ENCODE peak calls at places on chromosome 2, in four cellular contexts. N is upper lobe of left lung, E is choroid plexus epithelial cell, H is neuronal stem cell. M is an unnamed sample.

GRCh38 chr2:241788572-241788971 is 11.9 kb downstream of the GAL3ST2 start:
- DNase-seq in N (no peak), E (no peak), H (no peak), M (no peak)

GRCh38 chr2:226256237-226256636 is 543.4 kb downstream of the IRS1 start:
- DNase-seq in N (no peak), E (peak), H (no peak), M (no peak)

GRCh38 chr2:144020047-144020446 is 499.9 kb downstream of the ZEB2 start:
- DNase-seq in N (no peak), E (no peak), H (no peak), M (no peak)

GRCh38 chr2:203535784-203536590 is 886 bp upstream of the RAPH1 start:
- DNase-seq in N (no peak), E (peak), H (peak), M (no peak)

GRCh38 chr2:234502919-234503285 is 6.0 kb upstream of the ARL4C start:
- DNase-seq in N (no peak), E (peak), H (no peak), M (no peak)

GRCh38 chr2:65317841-65318240 is 90.2 kb downstream of the ACTR2 start:
- DNase-seq in N (no peak), E (no peak), H (no peak), M (no peak)

GRCh38 chr2:109447811-109448210 is 166.0 kb downstream of the SEPTIN10 start:
- DNase-seq in N (no peak), E (no peak), H (no peak), M (no peak)

GRCh38 chr2:191051825-191052778 is 38.1 kb upstream of the STAT1 start:
- DNase-seq in N (no peak), E (peak), H (peak), M (no peak)

GRCh38 chr2:219404291-219404910 is 13.8 kb upstream of the DES start:
- DNase-seq in N (no peak), E (no peak), H (no peak), M (no peak)

GRCh38 chr2:65722028-65722427 is 289.6 kb upstream of the SPRED2 start:
- DNase-seq in N (no peak), E (peak), H (peak), M (peak)

GRCh38 chr2:231104115-231104713 is 20.6 kb downstream of the HTR2B start:
- DNase-seq in N (no peak), E (peak), H (peak), M (peak)

GRCh38 chr2:96131818-96132745 is 6.2 kb downstream of the ASTL start:
- DNase-seq in N (no peak), E (no peak), H (no peak), M (no peak)

GRCh38 chr2:109373791-109374547 is 239.8 kb downstream of the SEPTIN10 start:
- DNase-seq in N (no peak), E (no peak), H (no peak), M (no peak)

GRCh38 chr2:54555318-54555837 is 99.3 kb downstream of the SPTBN1 start:
- DNase-seq in N (no peak), E (no peak), H (no peak), M (no peak)

GRCh38 chr2:216739035-216739434 is 43.7 kb upstream of the IGFBP5 start:
- DNase-seq in N (no peak), E (no peak), H (no peak), M (no peak)

GRCh38 chr2:201808070-201808469 is 1.7 kb downstream of the CDK15 start:
- DNase-seq in N (no peak), E (no peak), H (no peak), M (no peak)

GRCh38 chr2:181022652-181023051 is 42.2 kb downstream of the UBE2E3 start:
- DNase-seq in N (no peak), E (no peak), H (no peak), M (no peak)

DNA sequence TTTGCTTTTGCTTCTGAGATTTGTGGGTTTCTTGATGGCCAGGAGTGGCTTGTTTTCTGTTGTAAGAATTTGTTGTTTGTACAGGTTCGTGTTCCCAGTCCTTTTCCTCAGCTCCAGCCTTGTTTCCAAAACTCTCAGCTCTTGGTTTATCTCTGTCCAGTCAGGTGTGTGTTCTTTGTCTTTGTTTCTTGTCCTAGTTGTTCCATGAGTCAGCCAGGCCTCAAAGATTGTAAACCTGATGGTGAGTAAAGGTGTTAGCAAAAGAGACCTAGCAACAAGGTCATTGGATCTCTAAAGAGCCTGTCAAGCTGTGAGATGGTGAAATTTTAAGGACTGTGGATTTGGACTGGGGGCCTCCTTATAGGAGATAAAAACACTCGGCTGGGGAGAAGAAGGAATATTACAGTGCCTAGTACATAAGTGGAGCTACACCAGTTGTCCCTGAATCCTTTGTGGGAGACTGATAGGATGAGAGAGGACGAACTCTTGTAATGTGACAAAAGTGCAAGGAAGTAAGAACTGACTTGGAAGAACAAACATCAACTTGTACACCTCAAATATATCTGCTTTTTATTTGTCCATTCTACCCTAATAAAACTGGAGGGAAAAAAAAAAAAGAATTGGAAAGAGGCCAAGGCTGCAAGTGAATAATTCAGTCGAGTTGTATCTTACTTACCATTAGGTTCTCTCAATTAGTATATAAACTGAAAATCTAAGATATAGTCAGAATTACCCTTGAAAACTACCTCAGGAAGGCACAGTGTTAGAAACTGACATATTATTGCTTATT is 37.1 kb downstream of the ITGA6 start:
- DNase-seq in N (no peak), E (no peak), H (no peak), M (no peak)
- H3K4me3 ChIP-seq in N (no peak), E (no peak), H (no peak), M (no peak)

GRCh38 chr2:74530239-74531161 is 767 bp downstream of the HTRA2 start:
- DNase-seq in N (peak), E (peak), H (no peak), M (peak)

GRCh38 chr2:74529357-74530238 is at the start of the genes AUP1 and HTRA2:
- DNase-seq in N (peak), E (peak), H (peak), M (peak)

GRCh38 chr2:74533464-74533863 is 3.7 kb downstream of the HTRA2 start:
- DNase-seq in N (no peak), E (no peak), H (no peak), M (no peak)

GRCh38 chr2:74532222-74532621 is 2.5 kb downstream of the HTRA2 start:
- DNase-seq in N (no peak), E (peak), H (no peak), M (no peak)

DNA sequence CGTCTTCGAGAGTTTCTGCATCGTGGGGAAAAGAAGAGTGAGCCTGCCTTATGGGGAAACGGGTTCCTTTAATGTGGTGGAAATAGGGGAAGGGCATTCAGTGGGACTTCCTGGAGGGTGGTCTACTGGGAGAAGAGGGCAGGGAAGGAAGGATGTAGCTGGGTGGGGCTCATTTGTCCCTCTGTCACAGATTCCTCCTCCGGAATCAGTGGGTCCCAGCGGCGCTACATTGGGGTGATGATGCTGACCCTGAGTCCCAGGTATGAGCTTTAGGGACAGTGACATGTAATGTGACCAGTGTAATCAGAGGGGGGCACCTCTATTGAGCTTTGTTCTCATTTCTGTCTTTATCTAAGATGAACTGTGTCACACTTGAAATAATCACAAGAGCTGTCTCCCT is 1.9 kb downstream of the HTRA2 start:
- DNase-seq in N (no peak), E (no peak), H (no peak), M (no peak)
- H3K4me3 ChIP-seq in N (no peak), E (no peak), H (no peak), M (no peak)

GRCh38 chr2:25337891-25338290 is 3.8 kb downstream of the DNMT3A start:
- DNase-seq in N (no peak), E (no peak), H (no peak), M (no peak)
- H3K4me3 ChIP-seq in N (no peak), E (no peak), H (no peak), M (no peak)

GRCh38 chr2:239046822-239047221 is 198.9 kb downstream of the TWIST2 start:
- DNase-seq in N (no peak), E (no peak), H (no peak), M (peak)
- H3K4me3 ChIP-seq in N (no peak), E (no peak), H (no peak), M (no peak)

DNA sequence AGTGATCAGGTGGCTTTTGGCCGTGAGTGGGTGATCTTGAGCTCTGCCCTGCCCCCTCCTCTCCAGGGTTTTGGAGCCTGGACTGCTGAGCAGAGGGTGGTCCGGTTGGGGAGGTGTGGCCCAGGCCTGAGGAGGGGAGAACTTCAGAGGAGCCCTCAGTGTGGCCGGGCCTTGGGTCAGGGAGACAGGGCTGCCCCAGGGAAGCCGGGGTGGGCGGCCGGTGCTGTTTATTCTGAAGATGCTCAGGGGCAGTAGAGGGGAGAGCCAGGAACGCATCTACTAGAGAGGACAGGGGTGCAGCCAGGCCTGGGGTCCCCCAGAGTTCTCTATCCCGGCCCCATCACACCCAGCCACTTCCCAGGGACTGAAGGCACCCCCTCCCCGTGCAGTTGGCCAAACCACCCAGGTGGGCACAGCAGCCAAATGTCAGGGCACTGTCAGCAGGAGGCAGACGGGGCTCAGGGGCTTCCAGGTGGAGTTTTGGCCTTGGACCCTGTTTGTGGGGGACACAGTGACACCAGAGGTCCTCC is 971 bp downstream of the ERFE start:
- DNase-seq in N (peak), E (no peak), H (no peak), M (peak)
- H3K4me3 ChIP-seq in N (no peak), E (no peak), H (no peak), M (no peak)

DNA sequence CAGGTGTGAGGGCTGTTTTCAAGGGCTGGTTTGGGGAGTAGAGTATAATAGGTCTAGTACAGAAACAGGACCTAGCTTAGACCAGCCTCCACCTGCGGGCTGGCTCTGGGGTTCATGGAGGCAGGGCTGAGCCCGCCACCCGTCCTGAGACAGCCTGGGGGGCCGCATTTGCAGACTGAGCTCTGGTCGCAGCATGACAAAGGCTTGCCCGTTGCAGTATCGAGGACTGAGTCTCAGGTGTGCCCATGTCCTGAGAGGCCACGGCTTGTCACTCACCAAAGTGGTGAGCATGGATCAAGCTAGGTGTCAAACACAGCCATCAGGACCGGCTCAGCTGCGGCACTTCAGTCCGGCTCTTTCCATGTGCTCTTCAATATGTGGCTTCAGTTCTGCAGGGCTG is 144.7 kb downstream of the KLHL29 start:
- DNase-seq in N (no peak), E (no peak), H (no peak), M (no peak)
- H3K4me3 ChIP-seq in N (no peak), E (no peak), H (no peak), M (no peak)

DNA sequence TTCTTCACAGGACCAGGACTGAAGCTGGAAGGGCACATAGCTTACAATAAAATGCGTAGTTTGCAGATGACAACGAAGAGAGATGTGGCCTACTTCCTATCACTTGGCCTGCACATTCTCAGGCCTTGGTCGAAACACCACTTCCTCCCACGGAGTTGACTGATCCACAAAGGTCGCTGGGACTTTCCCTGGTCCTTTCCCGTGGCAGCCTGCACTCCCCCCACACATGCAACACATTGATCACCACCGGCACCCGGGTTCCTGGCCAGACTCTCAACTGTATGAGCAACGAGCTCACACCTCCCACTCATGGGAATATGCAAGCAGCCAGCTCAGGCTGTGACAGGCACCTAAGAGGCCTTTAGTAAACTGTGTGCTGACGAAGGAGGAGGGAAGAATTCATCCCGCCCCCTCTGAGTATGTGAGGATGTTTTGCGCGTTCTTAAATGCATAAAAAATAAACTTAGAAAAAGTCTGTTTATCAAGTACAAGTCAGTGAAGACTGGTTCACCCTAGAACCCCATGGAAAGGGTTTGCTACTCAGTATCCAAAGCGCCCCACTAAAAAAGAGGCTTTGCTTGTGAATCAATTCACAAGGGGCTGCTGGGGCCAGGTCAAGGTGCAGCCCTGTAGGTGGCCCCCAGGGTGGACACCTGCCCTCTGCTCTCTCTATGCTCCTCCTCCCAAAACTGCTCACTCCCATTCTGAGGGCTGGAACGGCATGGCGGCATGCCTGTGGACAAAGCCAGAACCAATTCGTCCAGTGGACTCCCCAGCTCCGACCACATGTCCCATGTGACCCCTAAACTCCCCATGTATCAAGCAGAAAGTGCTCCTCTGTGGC is 154.3 kb downstream of the EIPR1 start:
- DNase-seq in N (no peak), E (peak), H (no peak), M (no peak)
- H3K4me3 ChIP-seq in N (no peak), E (no peak), H (no peak), M (no peak)

M was measured in pancreas.